ENCODE peak calls at places on chromosomes 3 and 15, in eight cellular contexts. G is caudate nucleus; O is endodermal cell; Q is lung; A is left ventricle myocardium inferior; Z is substantia nigra; K is CD8-positive, alpha-beta memory T cell; V is transverse colon. X is an unnamed sample.

GRCh38 chr15:31106495-31107300 is 5.2 kb upstream of the TRPM1 start:
- DNase-seq in G (no peak), Z (no peak), A (no peak), Q (peak), O (no peak), K (no peak), V (no peak), X (no peak)

GRCh38 chr15:71559098-71559497 is 251.3 kb upstream of the NR2E3 start:
- DNase-seq in G (no peak), K (no peak), Z (no peak), V (no peak), A (no peak), O (no peak), Q (no peak), X (no peak)

GRCh38 chr3:49016414-49017228 is 1.8 kb downstream of the DALRD3 start:
- DNase-seq in Z (no peak), G (no peak), Q (no peak), A (no peak), O (peak), K (no peak), V (no peak), X (no peak)

GRCh38 chr15:80156176-80156720 is 3.4 kb downstream of the FAH start:
- DNase-seq in V (no peak), Q (no peak), G (no peak), K (no peak), A (no peak), O (no peak), Z (no peak), X (no peak)

GRCh38 chr15:70093481-70094309 is 4.0 kb downstream of the TLE3 start:
- DNase-seq in A (no peak), Z (no peak), G (no peak), Q (no peak), K (no peak), V (peak), O (peak), X (peak)

GRCh38 chr3:46848271-46849097 is 14.8 kb downstream of the MYL3 start:
- DNase-seq in K (no peak), Z (no peak), G (no peak), O (peak), V (no peak), Q (no peak), A (peak), X (no peak)

GRCh38 chr15:84819291-84819768 is 2.2 kb downstream of the ALPK3 start:
- DNase-seq in A (peak), K (no peak), O (peak), Q (no peak), V (no peak), Z (no peak), G (no peak), X (no peak)

GRCh38 chr3:70811880-70812279 is 499.4 kb upstream of the MDFIC2 start:
- DNase-seq in K (no peak), Z (no peak), O (no peak), Q (no peak), A (no peak), G (no peak), V (no peak), X (peak)

GRCh38 chr3:38497026-38497425 is 886 bp downstream of the EXOG start:
- DNase-seq in Z (no peak), A (no peak), K (no peak), V (no peak), G (no peak), O (no peak), Q (no peak), X (no peak)

GRCh38 chr3:113242091-113242581 is 30.8 kb downstream of the BOC start:
- DNase-seq in K (no peak), V (no peak), A (no peak), O (no peak), Z (no peak), Q (no peak), G (no peak), X (no peak)

GRCh38 chr3:194373912-194374311 is 4.4 kb upstream of the LRRC15 start:
- DNase-seq in Q (no peak), O (peak), K (no peak), V (no peak), Z (no peak), G (no peak), A (no peak), X (no peak)
- H3K27ac ChIP-seq in Q (no peak), O (no peak), K (no peak), V (no peak), Z (no peak), G (no peak), A (no peak), X (no peak)

DNA sequence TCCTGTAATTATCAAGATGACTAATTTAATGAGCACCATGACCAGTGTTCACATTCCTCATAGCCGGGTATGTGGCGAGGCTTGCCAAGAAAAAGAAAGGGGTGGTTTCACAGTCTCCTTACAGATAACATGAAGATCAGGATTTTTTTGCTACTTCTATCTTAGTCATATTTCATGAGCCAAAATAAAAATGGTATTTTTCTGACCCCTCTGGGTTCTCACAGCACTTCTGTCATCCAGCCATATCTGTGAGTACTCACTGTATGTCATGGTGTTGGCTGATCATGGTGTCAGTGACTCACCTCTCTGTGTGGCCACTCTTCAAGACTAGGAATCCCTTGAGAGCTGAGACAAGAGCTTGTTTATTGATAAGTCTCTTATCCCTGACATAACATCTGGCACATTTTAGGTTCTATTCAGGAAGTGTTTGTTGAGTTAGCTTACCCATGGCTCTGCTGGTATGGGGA is 130.5 kb upstream of the LMCD1 start:
- DNase-seq in K (no peak), A (no peak), O (no peak), G (no peak), Q (no peak), Z (no peak), V (no peak), X (peak)
- H3K27ac ChIP-seq in K (no peak), A (no peak), O (no peak), G (no peak), Q (no peak), Z (no peak), V (no peak), X (no peak)

GRCh38 chr15:42858540-42858939 is 62.0 kb downstream of the TTBK2 start:
- DNase-seq in K (no peak), V (no peak), Q (no peak), A (no peak), O (no peak), G (no peak), Z (no peak), X (peak)

GRCh38 chr15:42863572-42864239 is 56.9 kb downstream of the TTBK2 start:
- DNase-seq in K (no peak), V (no peak), G (no peak), O (no peak), Q (no peak), A (no peak), Z (no peak), X (no peak)

GRCh38 chr15:42854576-42854975 is 66.0 kb downstream of the TTBK2 start:
- DNase-seq in O (no peak), G (no peak), A (no peak), K (no peak), V (no peak), Q (no peak), Z (no peak), X (no peak)

DNA sequence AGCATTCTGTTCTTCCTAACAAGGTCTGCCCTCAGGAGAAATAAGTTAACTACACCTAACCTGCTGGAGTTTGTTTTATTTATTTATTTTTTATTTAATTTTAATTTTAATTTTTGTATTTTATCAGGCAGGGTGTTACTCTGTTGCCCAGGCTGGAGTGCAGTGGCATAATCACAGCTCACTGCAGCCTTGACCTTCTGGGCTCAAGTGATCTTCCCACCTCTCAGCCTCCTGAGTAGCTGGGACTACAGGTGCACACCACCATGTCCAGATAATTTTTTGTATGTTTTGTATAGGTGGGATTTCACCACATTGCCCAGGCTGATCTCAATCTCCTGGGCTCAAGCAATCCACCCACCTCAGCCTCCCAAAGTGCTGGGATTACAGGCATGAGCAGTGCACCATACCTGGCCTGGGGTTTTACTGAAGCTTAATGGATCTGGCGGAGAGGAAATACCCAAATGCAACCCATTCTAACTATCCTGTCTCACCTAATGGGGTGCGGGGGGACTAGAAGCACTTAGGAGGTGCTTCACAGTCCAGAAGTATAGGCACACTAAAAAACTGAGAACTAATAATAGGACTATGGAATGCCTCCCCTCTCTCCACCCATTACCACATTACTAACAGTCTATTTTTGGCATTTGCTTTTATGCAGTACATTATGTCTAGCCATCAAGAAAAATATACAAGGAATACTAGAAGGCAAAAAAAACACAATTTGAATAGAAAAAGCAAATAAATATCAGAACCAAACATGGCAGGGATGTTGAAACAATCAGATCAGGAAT is 61.4 kb downstream of the TTBK2 start:
- DNase-seq in G (no peak), Q (no peak), O (no peak), K (no peak), A (no peak), V (no peak), Z (no peak), X (no peak)
- H3K27ac ChIP-seq in G (no peak), Q (peak), O (no peak), K (no peak), A (peak), V (no peak), Z (no peak), X (peak)

GRCh38 chr3:152317184-152317583 is 48.5 kb downstream of the MBNL1 start:
- DNase-seq in O (no peak), G (no peak), Q (no peak), V (no peak), K (no peak), Z (no peak), A (no peak), X (no peak)
- H3K27ac ChIP-seq in O (no peak), G (no peak), Q (no peak), V (peak), K (no peak), Z (no peak), A (peak), X (no peak)

DNA sequence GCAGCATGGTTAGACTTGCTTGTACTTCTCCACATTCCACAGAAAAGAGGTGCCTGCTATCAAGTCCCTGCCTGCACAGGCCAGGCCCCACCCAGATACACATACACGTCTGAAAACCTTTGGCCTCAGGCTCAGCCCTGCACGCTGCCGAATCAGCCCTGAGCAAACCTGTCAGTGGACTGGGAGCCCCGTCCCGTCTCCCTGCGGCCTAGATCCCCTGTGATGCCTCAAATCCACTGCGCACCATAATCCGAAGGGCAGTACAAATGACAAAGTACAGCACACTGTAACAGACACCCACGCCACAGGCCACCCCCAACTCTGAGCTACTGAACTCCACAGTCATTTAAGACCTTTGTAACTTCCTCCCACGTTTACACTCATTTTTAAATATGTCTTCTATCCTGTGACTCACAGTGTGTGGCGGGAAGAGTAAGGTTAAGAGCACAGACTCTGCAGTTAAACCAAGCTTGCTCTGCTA is 67.1 kb downstream of the MB21D2 start:
- DNase-seq in V (peak), G (peak), O (no peak), Q (no peak), Z (no peak), K (no peak), A (no peak), X (peak)
- H3K27ac ChIP-seq in V (peak), G (no peak), O (no peak), Q (no peak), Z (no peak), K (no peak), A (no peak), X (peak)

DNA sequence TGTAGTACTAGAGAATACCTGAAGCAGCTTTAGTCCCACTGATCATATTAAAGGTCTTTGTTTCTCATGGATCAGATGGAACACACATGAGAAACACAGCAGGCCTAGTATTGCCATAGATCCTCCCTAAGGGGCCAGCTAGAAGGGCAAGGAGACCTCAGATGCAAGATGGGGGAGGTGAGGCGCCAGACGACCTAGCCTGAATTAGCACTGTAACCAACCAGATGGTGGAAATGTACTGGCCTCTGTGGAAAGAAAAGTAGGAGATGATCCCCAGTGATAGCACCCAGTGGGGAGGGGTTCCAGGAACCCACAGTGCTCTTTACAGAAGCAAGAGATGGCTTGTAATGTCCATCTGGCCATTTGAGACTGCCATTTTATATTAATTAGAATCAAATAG is 138.2 kb upstream of the ZNF385D start:
- DNase-seq in G (no peak), A (no peak), K (no peak), Z (no peak), Q (no peak), O (no peak), V (no peak), X (no peak)
- H3K27ac ChIP-seq in G (no peak), A (no peak), K (no peak), Z (no peak), Q (no peak), O (no peak), V (no peak), X (no peak)

GRCh38 chr15:40330368-40330836 is 6.9 kb downstream of the INAFM2 start:
- DNase-seq in V (peak), K (no peak), Z (peak), O (no peak), A (no peak), G (no peak), Q (peak), X (no peak)

GRCh38 chr15:40333922-40334492 is 6.7 kb downstream of the CCDC9B start:
- DNase-seq in A (peak), G (no peak), Q (peak), O (no peak), K (no peak), Z (no peak), V (peak), X (no peak)

GRCh38 chr15:40331637-40332036 is 8.1 kb downstream of the INAFM2 start:
- DNase-seq in V (no peak), Z (no peak), O (no peak), A (no peak), G (no peak), Q (no peak), K (no peak), X (no peak)

GRCh38 chr15:40331026-40331425 is 7.5 kb downstream of the INAFM2 start:
- DNase-seq in G (no peak), O (no peak), K (no peak), V (no peak), Z (no peak), Q (no peak), A (no peak), X (no peak)

GRCh38 chr15:40332138-40332781 is 8.5 kb downstream of the CCDC9B start:
- DNase-seq in A (no peak), O (no peak), Q (no peak), V (peak), Z (no peak), G (no peak), K (no peak), X (no peak)
- H3K27ac ChIP-seq in A (peak), O (no peak), Q (peak), V (peak), Z (peak), G (no peak), K (no peak), X (no peak)

X was measured in epithelial cell of prostate.